ENCODE peak calls at places on chromosome 19, in six cellular contexts. T is brain microvascular endothelial cell; X is GDM1; F is tibial artery; C is T-helper 17 cell; H is stimulated activated CD4-positive, alpha-beta T cell treated with anti-CD3 and anti-CD28 coated beads, TNF-alpha, amount 100 ng/mL, for 48 hours. P is an unnamed sample.

GRCh38 chr19:5489511-5489910 is 34.3 kb downstream of the ZNRF4 start:
- DNase-seq in F (no peak), H (no peak), X (no peak), T (no peak), C (no peak), P (no peak)

GRCh38 chr19:40721140-40721486 is 4.2 kb downstream of the ITPKC start:
- DNase-seq in F (no peak), H (no peak), T (no peak), X (no peak), C (no peak), P (no peak)

GRCh38 chr19:33440682-33441081 is 67.2 kb downstream of the CEBPG start:
- DNase-seq in T (no peak), C (no peak), F (no peak), X (no peak), H (no peak), P (no peak)

GRCh38 chr19:39304185-39304513 is 7.9 kb downstream of the IFNL1 start:
- DNase-seq in T (no peak), H (no peak), X (no peak), C (no peak), F (no peak), P (no peak)

GRCh38 chr19:7633619-7634018 is at the start of gene PCP2:
- DNase-seq in H (no peak), X (no peak), C (no peak), F (no peak), T (no peak), P (no peak)

GRCh38 chr19:49224856-49225255 is 67.3 kb downstream of the TRPM4 start:
- DNase-seq in F (no peak), T (peak), X (no peak), C (no peak), H (no peak), P (peak)

GRCh38 chr19:40231544-40232424 is 5.3 kb upstream of the CCNP start:
- DNase-seq in F (no peak), C (no peak), X (no peak), H (no peak), T (no peak), P (no peak)

GRCh38 chr19:16888629-16889371 is at the start of gene F2RL3:
- DNase-seq in C (no peak), F (peak), X (peak), H (no peak), T (peak), P (no peak)

GRCh38 chr19:10510301-10510802 is 6.9 kb downstream of the S1PR5 start:
- DNase-seq in X (no peak), T (no peak), H (no peak), F (no peak), C (peak), P (peak)

GRCh38 chr19:27765912-27766725 is 1446.8 kb downstream of the UQCRFS1 start:
- DNase-seq in X (no peak), H (no peak), T (no peak), C (no peak), F (no peak), P (no peak)

GRCh38 chr19:41288898-41289505 is 21.0 kb upstream of the CCDC97 start:
- DNase-seq in C (no peak), F (no peak), T (no peak), X (no peak), H (no peak), P (no peak)

GRCh38 chr19:19120308-19121156 is 17.7 kb downstream of the TMEM161A start:
- DNase-seq in T (peak), F (no peak), C (no peak), H (no peak), X (no peak), P (no peak)

GRCh38 chr19:15488489-15489226 is 9.4 kb upstream of the PGLYRP2 start:
- DNase-seq in T (no peak), C (no peak), F (no peak), H (no peak), X (no peak), P (peak)

GRCh38 chr19:28736528-28736927 is 476.4 kb downstream of the UQCRFS1 start:
- DNase-seq in H (no peak), F (no peak), X (no peak), T (no peak), C (no peak), P (no peak)

GRCh38 chr19:3276341-3276799 is 51.9 kb downstream of the CELF5 start:
- DNase-seq in H (peak), X (no peak), C (peak), T (no peak), F (no peak), P (peak)

GRCh38 chr19:10412257-10412977 is 7.9 kb upstream of the PDE4A start:
- DNase-seq in H (no peak), X (no peak), C (no peak), F (no peak), T (no peak), P (no peak)